ENCODE peak calls at places on chromosomes 11 and 22, in five cellular contexts. One of them, this sample, is unnamed.

GRCh38 chr22:24156146-24156914 is 25.0 kb upstream of the SUSD2 start:
- DNase-seq in SW 1271: no peak
- DNase-seq in stimulated activated CD4-positive, alpha-beta T cell treated with anti-CD3 and anti-CD28 coated beads, Interleukin-12 subunit alpha, Interleukin-12 subunit beta, amount 100 ng/mL, for 48 hours: peak; percentile 40
- DNase-seq in endothelial cell: peak; percentile 41
- DNase-seq in NCI-H2029: no peak
- DNase-seq in this sample: no peak

GRCh38 chr11:19890308-19890707 is 177.7 kb downstream of the NAV2 start:
- DNase-seq in NCI-H2029: no peak
- DNase-seq in endothelial cell: no peak
- DNase-seq in SW 1271: peak; percentile 65
- DNase-seq in stimulated activated CD4-positive, alpha-beta T cell treated with anti-CD3 and anti-CD28 coated beads, Interleukin-12 subunit alpha, Interleukin-12 subunit beta, amount 100 ng/mL, for 48 hours: no peak
- DNase-seq in this sample: no peak

GRCh38 chr11:131195801-131196517 is 174.5 kb upstream of the NTM start:
- DNase-seq in NCI-H2029: peak; percentile 79
- DNase-seq in SW 1271: no peak
- DNase-seq in endothelial cell: no peak
- DNase-seq in stimulated activated CD4-positive, alpha-beta T cell treated with anti-CD3 and anti-CD28 coated beads, Interleukin-12 subunit alpha, Interleukin-12 subunit beta, amount 100 ng/mL, for 48 hours: no peak
- DNase-seq in this sample: peak; percentile 40

GRCh38 chr11:121651267-121651625 is 198.5 kb upstream of the SORL1-AS1 start:
- DNase-seq in endothelial cell: no peak
- DNase-seq in NCI-H2029: no peak
- DNase-seq in SW 1271: no peak
- DNase-seq in stimulated activated CD4-positive, alpha-beta T cell treated with anti-CD3 and anti-CD28 coated beads, Interleukin-12 subunit alpha, Interleukin-12 subunit beta, amount 100 ng/mL, for 48 hours: no peak
- DNase-seq in this sample: no peak

GRCh38 chr22:32794449-32795213 is 6.9 kb upstream of the TIMP3 start:
- DNase-seq in endothelial cell: no peak
- DNase-seq in stimulated activated CD4-positive, alpha-beta T cell treated with anti-CD3 and anti-CD28 coated beads, Interleukin-12 subunit alpha, Interleukin-12 subunit beta, amount 100 ng/mL, for 48 hours: no peak
- DNase-seq in NCI-H2029: no peak
- DNase-seq in SW 1271: no peak
- DNase-seq in this sample: no peak

GRCh38 chr11:119727523-119728081 is 1.4 kb downstream of the NECTIN1 start:
- DNase-seq in SW 1271: no peak
- DNase-seq in endothelial cell: peak; percentile 37
- DNase-seq in stimulated activated CD4-positive, alpha-beta T cell treated with anti-CD3 and anti-CD28 coated beads, Interleukin-12 subunit alpha, Interleukin-12 subunit beta, amount 100 ng/mL, for 48 hours: no peak
- DNase-seq in NCI-H2029: peak; percentile 36
- DNase-seq in this sample: no peak

GRCh38 chr22:46612904-46613605 is 7.1 kb upstream of the GRAMD4 start:
- DNase-seq in SW 1271: no peak
- DNase-seq in endothelial cell: no peak
- DNase-seq in stimulated activated CD4-positive, alpha-beta T cell treated with anti-CD3 and anti-CD28 coated beads, Interleukin-12 subunit alpha, Interleukin-12 subunit beta, amount 100 ng/mL, for 48 hours: peak; percentile 30
- DNase-seq in NCI-H2029: no peak
- DNase-seq in this sample: no peak

GRCh38 chr11:57387284-57388030 is 3.0 kb downstream of the PRG2 start:
- DNase-seq in endothelial cell: no peak
- DNase-seq in NCI-H2029: peak; percentile 11
- DNase-seq in SW 1271: no peak
- DNase-seq in stimulated activated CD4-positive, alpha-beta T cell treated with anti-CD3 and anti-CD28 coated beads, Interleukin-12 subunit alpha, Interleukin-12 subunit beta, amount 100 ng/mL, for 48 hours: no peak
- DNase-seq in this sample: no peak

GRCh38 chr11:75311858-75312288 is 39.6 kb downstream of the ARRB1 start:
- DNase-seq in NCI-H2029: no peak
- DNase-seq in SW 1271: no peak
- DNase-seq in stimulated activated CD4-positive, alpha-beta T cell treated with anti-CD3 and anti-CD28 coated beads, Interleukin-12 subunit alpha, Interleukin-12 subunit beta, amount 100 ng/mL, for 48 hours: no peak
- DNase-seq in endothelial cell: no peak
- DNase-seq in this sample: no peak

GRCh38 chr11:64720167-64720566 is 2.8 kb downstream of the NRXN2 start:
- DNase-seq in stimulated activated CD4-positive, alpha-beta T cell treated with anti-CD3 and anti-CD28 coated beads, Interleukin-12 subunit alpha, Interleukin-12 subunit beta, amount 100 ng/mL, for 48 hours: no peak
- DNase-seq in endothelial cell: no peak
- DNase-seq in SW 1271: no peak
- DNase-seq in NCI-H2029: no peak
- DNase-seq in this sample: no peak

GRCh38 chr11:71311928-71312510 is 59.6 kb upstream of the SHANK2 start:
- DNase-seq in endothelial cell: no peak
- DNase-seq in NCI-H2029: no peak
- DNase-seq in stimulated activated CD4-positive, alpha-beta T cell treated with anti-CD3 and anti-CD28 coated beads, Interleukin-12 subunit alpha, Interleukin-12 subunit beta, amount 100 ng/mL, for 48 hours: no peak
- DNase-seq in SW 1271: no peak
- DNase-seq in this sample: no peak

GRCh38 chr22:21961886-21962654 is 9.4 kb upstream of the PPM1F start:
- DNase-seq in stimulated activated CD4-positive, alpha-beta T cell treated with anti-CD3 and anti-CD28 coated beads, Interleukin-12 subunit alpha, Interleukin-12 subunit beta, amount 100 ng/mL, for 48 hours: no peak
- DNase-seq in SW 1271: peak; percentile 10
- DNase-seq in endothelial cell: no peak
- DNase-seq in NCI-H2029: no peak
- DNase-seq in this sample: no peak

GRCh38 chr11:2258501-2259465 is 11.6 kb downstream of the ASCL2 start:
- DNase-seq in stimulated activated CD4-positive, alpha-beta T cell treated with anti-CD3 and anti-CD28 coated beads, Interleukin-12 subunit alpha, Interleukin-12 subunit beta, amount 100 ng/mL, for 48 hours: no peak
- DNase-seq in NCI-H2029: no peak
- DNase-seq in endothelial cell: no peak
- DNase-seq in SW 1271: no peak
- DNase-seq in this sample: no peak

GRCh38 chr11:64659417-64660144 is 63.4 kb downstream of the NRXN2 start:
- DNase-seq in endothelial cell: no peak
- DNase-seq in NCI-H2029: no peak
- DNase-seq in SW 1271: peak; percentile 41
- DNase-seq in stimulated activated CD4-positive, alpha-beta T cell treated with anti-CD3 and anti-CD28 coated beads, Interleukin-12 subunit alpha, Interleukin-12 subunit beta, amount 100 ng/mL, for 48 hours: no peak
- DNase-seq in this sample: no peak

This sample was measured in LNCaP clone FGC.